ENCODE peak calls at places on chromosomes 2 and 18, in five cellular contexts. N is HepG2, W is HCT116, U is K562, I is GM12878. E is an unnamed sample.
A peak's percentile ranks its signal among the peaks of the same experiment; 100 is the strongest.

GRCh38 chr2:202169826-202170424 is 68.5 kb downstream of the SUMO1 start:
- DNase-seq in W (no peak), I (no peak), N (no peak), U (no peak), E (no peak)

GRCh38 chr2:150924862-150925261 is 336.8 kb downstream of the RBM43 start:
- DNase-seq in W (no peak), N (no peak), I (no peak), U (no peak), E (no peak)

GRCh38 chr18:42052137-42052708 is 97.2 kb downstream of the PIK3C3 start:
- DNase-seq in W (no peak), U (no peak), I (no peak), N (no peak), E (no peak)

GRCh38 chr18:78607221-78607620 is 372.4 kb upstream of the SALL3 start:
- DNase-seq in N (no peak), U (no peak), W (no peak), I (no peak), E (no peak)

GRCh38 chr18:2331496-2331895 is 239.8 kb downstream of the METTL4 start:
- DNase-seq in N (no peak), I (no peak), W (no peak), U (no peak), E (no peak)

GRCh38 chr18:50879302-50880107 is 587 bp downstream of the ME2 start:
- DNase-seq in U (no peak), I (no peak), N (peak; percentile 18), W (no peak), E (no peak)

GRCh38 chr2:18804540-18804939 is 215.2 kb upstream of the NT5C1B start:
- DNase-seq in N (no peak), U (no peak), I (no peak), W (no peak), E (no peak)

GRCh38 chr2:173926875-173927274 is 38.3 kb downstream of the SP3 start:
- DNase-seq in I (no peak), W (no peak), N (no peak), U (no peak), E (no peak)

GRCh38 chr18:45780568-45780967 is 44.9 kb upstream of the SIGLEC15 start:
- DNase-seq in W (no peak), U (no peak), I (no peak), N (no peak), E (no peak)

GRCh38 chr18:11669948-11670275 is 19.2 kb upstream of the GNAL start:
- DNase-seq in W (no peak), N (no peak), I (no peak), U (no peak), E (no peak)

GRCh38 chr18:48790226-48790863 is 160.4 kb downstream of the SMAD7 start:
- DNase-seq in U (no peak), I (no peak), N (no peak), W (peak; percentile 47), E (no peak)

GRCh38 chr2:216620806-216621205 is 12.4 kb upstream of the IGFBP2 start:
- DNase-seq in U (no peak), N (no peak), I (no peak), W (no peak), E (no peak)

GRCh38 chr2:219408101-219409030 is 9.8 kb upstream of the DES start:
- DNase-seq in U (no peak), N (no peak), W (no peak), I (no peak), E (no peak)

GRCh38 chr2:11542275-11542819 is 8.5 kb downstream of the GREB1 start:
- DNase-seq in N (peak; percentile 51), U (no peak), W (no peak), I (no peak), E (no peak)

GRCh38 chr2:179410552-179411356 is 146.1 kb upstream of the SESTD1 start:
- DNase-seq in W (peak; percentile 60), N (peak; percentile 77), I (no peak), U (peak; percentile 31), E (no peak)

DNA sequence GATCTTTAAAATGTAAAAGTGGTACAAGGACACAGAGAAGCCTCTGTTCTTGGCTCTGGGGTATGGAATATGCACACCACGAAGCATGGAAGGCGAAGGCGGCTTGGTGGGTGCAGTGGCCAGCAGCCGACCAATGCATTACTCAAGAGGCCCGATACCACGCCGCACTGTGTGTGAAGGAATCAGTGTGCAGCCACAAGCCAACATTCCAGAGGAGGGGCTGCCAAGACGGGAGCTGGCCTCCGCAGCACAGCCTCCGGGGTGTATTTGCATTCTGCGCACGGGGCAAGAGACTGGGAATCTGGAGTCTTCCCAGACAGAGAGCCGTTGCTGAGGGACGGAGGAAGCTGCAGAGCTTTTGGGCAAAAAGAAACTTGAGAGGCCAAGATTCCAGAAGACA is 19.8 kb downstream of the KIF1A start:
- DNase-seq in I (no peak), N (no peak), U (no peak), W (no peak), E (no peak)
- TF ChIP-seq SIN3A in I (no peak), N (no peak), U (no peak), W (no peak), E (no peak)

GRCh38 chr2:38315707-38316333 is 61.3 kb downstream of the ATL2 start:
- DNase-seq in N (peak; percentile 68), I (peak; percentile 11), W (peak; percentile 31), U (peak; percentile 34), E (peak; percentile 30)
- H3K27ac ChIP-seq in N (no peak overlapping the region), I (no peak overlapping the region), W (no peak overlapping the region), U (no peak overlapping the region), E (no peak overlapping the region)

GRCh38 chr18:59899298-59900221 is at the start of gene PMAIP1:
- DNase-seq in W (peak; percentile 81), U (peak; percentile 87), I (no peak), N (peak; percentile 49), E (no peak)
- TF ChIP-seq CTCF in W (no peak), U (no peak), I (no peak), N (no peak), E (no peak)

GRCh38 chr2:78202986-78203670 is 681.0 kb upstream of the LRRTM4 start:
- DNase-seq in I (no peak), W (no peak), U (no peak), N (no peak), E (no peak)
- TF ChIP-seq SIN3A in I (no peak), W (no peak), U (no peak), N (no peak), E (no peak)

GRCh38 chr2:45922577-45922988 is 271.1 kb downstream of the PRKCE start:
- DNase-seq in N (no peak), W (no peak), I (no peak), U (no peak), E (no peak)
- H3K27ac ChIP-seq in N (no peak overlapping the region), W (no peak overlapping the region), I (no peak overlapping the region), U (no peak overlapping the region), E (no peak overlapping the region)

E was measured in Panc1.